ENCODE peak calls at places on chromosomes 11 and 22, in four cellular contexts. U is K562, A is HCT116, R is Panc1. E is an unnamed sample.

GRCh38 chr22:39349967-39350802 is at the start of gene SYNGR1:
- DNase-seq in U (peak; percentile 54), R (no peak), A (no peak), E (no peak)

GRCh38 chr22:23786752-23787599 is at the start of gene SMARCB1:
- DNase-seq in U (peak; percentile 94), A (peak; percentile 61), R (no peak), E (peak; percentile 70)

GRCh38 chr11:72069787-72070251 is 10.5 kb downstream of the NUMA1 start:
- DNase-seq in U (peak; percentile 27), R (peak; percentile 79), A (peak; percentile 51), E (peak; percentile 33)

GRCh38 chr11:58055806-58056401 is 25.2 kb downstream of the OR6Q1 start:
- DNase-seq in U (no peak), R (no peak), A (no peak), E (peak; percentile 55)

GRCh38 chr11:109229682-109230081 is 192.3 kb upstream of the C11orf87 start:
- DNase-seq in U (no peak), A (no peak), R (no peak), E (no peak)

GRCh38 chr11:105609832-105610781 is at the start of gene GRIA4:
- DNase-seq in A (no peak), R (no peak), U (no peak), E (no peak)

GRCh38 chr11:96614846-96615245 is 225.0 kb downstream of the JRKL start:
- DNase-seq in R (no peak), A (no peak), U (no peak), E (no peak)

GRCh38 chr11:121456816-121457431 is 4.2 kb upstream of the SORL1-AS1 start:
- DNase-seq in R (no peak), U (no peak), A (no peak), E (no peak)

GRCh38 chr11:112321521-112322172 is 61.0 kb upstream of the PLET1 start:
- DNase-seq in A (peak; percentile 57), U (no peak), R (no peak), E (peak; percentile 23)

GRCh38 chr11:132312616-132313210 is 942.3 kb downstream of the NTM start:
- DNase-seq in R (peak; percentile 22), A (no peak), U (peak; percentile 39), E (no peak)

GRCh38 chr11:96827164-96827563 is 437.4 kb downstream of the JRKL start:
- DNase-seq in U (no peak), A (no peak), R (no peak), E (no peak)

GRCh38 chr22:30325724-30326703 is 727 bp downstream of the TBC1D10A start:
- DNase-seq in U (peak; percentile 82), R (no peak), A (no peak), E (no peak)

GRCh38 chr11:80023416-80023815 is 582.6 kb upstream of the TENM4 start:
- DNase-seq in A (no peak), U (no peak), R (no peak), E (no peak)

GRCh38 chr22:30283342-30283741 is 6.0 kb downstream of the CASTOR1 start:
- DNase-seq in U (no peak), A (no peak), R (no peak), E (no peak)

GRCh38 chr22:39520874-39521857 is 804 bp downstream of the ATF4 start:
- DNase-seq in A (no peak), R (no peak), U (peak; percentile 71), E (no peak)

GRCh38 chr11:72763823-72764222 is 11.6 kb upstream of the ARAP1 start:
- DNase-seq in R (no peak), A (no peak), U (no peak), E (no peak)

GRCh38 chr11:123386746-123387510 is 43.1 kb upstream of the GRAMD1B start:
- DNase-seq in R (no peak), U (no peak), A (no peak), E (no peak)

GRCh38 chr11:66676279-66676919 is 1.3 kb downstream of the RBM4B start:
- DNase-seq in A (no peak), U (no peak), R (no peak), E (no peak)

GRCh38 chr11:73399159-73400090 is 23.2 kb downstream of the RELT start:
- DNase-seq in A (no peak), R (no peak), U (no peak), E (no peak)

GRCh38 chr22:42949159-42949558 is 65.8 kb downstream of the PACSIN2 start:
- DNase-seq in U (no peak), R (no peak), A (no peak), E (no peak)

GRCh38 chr11:131907371-131907770 is 537.0 kb downstream of the NTM start:
- DNase-seq in U (no peak), R (no peak), A (no peak), E (no peak)

GRCh38 chr22:31496735-31497146 is 405 bp downstream of the SFI1 start:
- DNase-seq in U (no peak), A (no peak), R (no peak), E (no peak)

GRCh38 chr22:38170469-38170868 is 11.2 kb downstream of the PLA2G6 start:
- DNase-seq in A (no peak), R (no peak), U (no peak), E (no peak)

GRCh38 chr11:28099715-28100114 is 8.2 kb downstream of the KIF18A start:
- DNase-seq in A (no peak), R (no peak), U (no peak), E (no peak)

GRCh38 chr11:65641233-65642013 is 3.5 kb downstream of the SIPA1 start:
- DNase-seq in U (no peak), R (no peak), A (no peak), E (no peak)

GRCh38 chr11:23897453-23898289 is 599.2 kb upstream of the LUZP2 start:
- DNase-seq in U (no peak), R (no peak), A (no peak), E (no peak)

GRCh38 chr11:119888119-119888518 is 159.1 kb upstream of the NECTIN1 start:
- DNase-seq in U (no peak), A (no peak), R (no peak), E (no peak)

GRCh38 chr11:58893899-58894298 is 45.4 kb upstream of the GLYATL1 start:
- DNase-seq in R (no peak), A (no peak), U (no peak), E (no peak)

GRCh38 chr11:93741882-93742226 is 382 bp downstream of the C11orf54 start:
- DNase-seq in A (no peak), U (peak; percentile 50), R (no peak), E (peak; percentile 95)

GRCh38 chr11:47000033-47000432 is 63.5 kb downstream of the CSTPP1 start:
- DNase-seq in U (no peak), A (no peak), R (no peak), E (no peak)

GRCh38 chr11:47003180-47003877 is 66.8 kb downstream of the CSTPP1 start:
- DNase-seq in A (no peak), R (no peak), U (no peak), E (no peak)

GRCh38 chr11:47001666-47002285 is 65.2 kb downstream of the CSTPP1 start:
- DNase-seq in U (peak; percentile 12), A (no peak), R (no peak), E (no peak)

GRCh38 chr11:47004595-47005033 is 68.1 kb downstream of the CSTPP1 start:
- DNase-seq in R (no peak), A (no peak), U (peak; percentile 27), E (peak; percentile 96)

GRCh38 chr11:47002366-47002765 is 65.8 kb downstream of the CSTPP1 start:
- DNase-seq in A (no peak), U (no peak), R (no peak), E (no peak)
- TF ChIP-seq TCF7L2 in A (no peak), U (no peak), R (no peak), E (no peak)

GRCh38 chr11:61019037-61019817 is 47.7 kb downstream of the CD6 start:
- DNase-seq in R (no peak), U (no peak), A (no peak), E (no peak)

GRCh38 chr11:61021661-61022212 is 50.3 kb downstream of the CD6 start:
- DNase-seq in R (no peak), U (peak; percentile 39), A (no peak), E (no peak)

GRCh38 chr11:61019818-61020405 is 48.4 kb downstream of the CD6 start:
- DNase-seq in A (no peak), U (no peak), R (no peak), E (no peak)

GRCh38 chr11:61022311-61023085 is 51.0 kb downstream of the CD6 start:
- DNase-seq in A (no peak), U (no peak), R (no peak), E (no peak)

DNA sequence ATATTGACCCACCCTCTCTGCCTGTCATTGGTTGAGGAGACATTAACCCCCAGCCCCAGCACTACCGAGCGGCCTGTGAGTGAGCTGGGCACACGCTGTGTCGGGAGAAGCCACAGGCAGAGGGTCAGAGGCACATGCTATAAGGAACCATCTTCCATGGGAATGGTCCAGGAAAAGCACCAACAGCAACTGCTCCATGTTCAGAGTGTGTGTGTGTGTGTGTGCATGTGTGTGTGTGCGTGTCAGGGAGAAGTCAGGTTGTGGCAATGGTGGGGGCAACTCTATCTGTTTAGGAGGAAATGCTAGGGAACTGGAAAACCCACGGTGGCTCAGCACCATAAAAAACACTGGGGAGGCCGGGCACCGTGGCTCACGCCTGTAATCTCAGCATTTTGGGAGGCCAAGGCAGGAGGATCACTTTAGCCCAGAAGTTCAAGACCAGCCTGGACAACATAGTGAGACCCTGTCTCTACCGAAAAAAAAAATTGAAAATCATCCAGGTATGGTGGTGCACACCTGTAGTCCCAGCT is 49.3 kb downstream of the CD6 start:
- DNase-seq in R (no peak), A (no peak), U (no peak), E (no peak)
- TF ChIP-seq TCF7L2 in R (no peak), A (no peak), U (no peak), E (no peak)

GRCh38 chr22:44137415-44137814 is 43.3 kb upstream of the PARVG start:
- DNase-seq in A (no peak), R (no peak), U (no peak), E (no peak)
- TF ChIP-seq TCF7L2 in A (no peak), R (no peak), U (no peak), E (no peak)

GRCh38 chr11:117750916-117751773 is 45.9 kb downstream of the DSCAML1 start:
- DNase-seq in A (no peak), U (no peak), R (no peak), E (no peak)
- TF ChIP-seq TCF7L2 in A (no peak), U (no peak), R (no peak), E (no peak)

GRCh38 chr22:36274547-36274946 is 21.6 kb downstream of the APOL1 start:
- DNase-seq in U (no peak), R (no peak), A (no peak), E (no peak)

GRCh38 chr22:36280379-36280778 is 27.4 kb downstream of the APOL1 start:
- DNase-seq in A (no peak), R (no peak), U (no peak), E (no peak)

GRCh38 chr22:36281726-36282077 is 28.8 kb downstream of the APOL1 start:
- DNase-seq in R (no peak), A (no peak), U (no peak), E (no peak)

GRCh38 chr22:36279219-36279666 is 26.3 kb downstream of the APOL1 start:
- DNase-seq in R (no peak), U (no peak), A (no peak), E (peak; percentile 88)

GRCh38 chr22:36277482-36278291 is 24.8 kb downstream of the APOL1 start:
- DNase-seq in A (peak; percentile 40), R (no peak), U (peak; percentile 67), E (peak; percentile 61)
- TF ChIP-seq TCF7L2 in A (no peak), R (no peak), U (no peak), E (no peak)

GRCh38 chr22:49305215-49305965 is 522.3 kb downstream of the BRD1 start:
- DNase-seq in U (peak; percentile 75), R (no peak), A (peak; percentile 18), E (peak; percentile 27)
- TF ChIP-seq TCF7L2 in U (no peak), R (no peak), A (no peak), E (no peak)

E was measured in HepG2.